ENCODE peak calls at places on chromosome 19, in five cellular contexts. M, W, S, N and P are unnamed samples.

GRCh38 chr19:13984875-13985741 is 21.0 kb downstream of the RFX1 start:
- DNase-seq in M (no peak), W (no peak), S (peak; percentile 81), N (no peak), P (no peak)

GRCh38 chr19:49746206-49746958 is 16.7 kb downstream of the TSKS start:
- DNase-seq in M (peak; percentile 86), W (no peak), S (peak; percentile 58), N (no peak), P (no peak)

GRCh38 chr19:39765091-39766076 is 13.3 kb upstream of the LEUTX start:
- DNase-seq in M (peak; percentile 78), W (peak; percentile 13), S (peak; percentile 77), N (peak; percentile 24), P (peak; percentile 74)

GRCh38 chr19:45357445-45357783 is 13.0 kb downstream of the ERCC2 start:
- DNase-seq in M (no peak), W (no peak), S (no peak), N (no peak), P (no peak)

GRCh38 chr19:588093-588742 is 1.5 kb upstream of the HCN2 start:
- DNase-seq in M (peak; percentile 88), W (no peak), S (peak; percentile 71), N (peak; percentile 77), P (peak; percentile 73)

GRCh38 chr19:48444129-48444932 is 1.5 kb upstream of the GRWD1 start:
- DNase-seq in M (no peak), W (no peak), S (no peak), N (no peak), P (no peak)

GRCh38 chr19:42406111-42406510 is 16.0 kb upstream of the CNFN start:
- DNase-seq in M (no peak), W (no peak), S (no peak), N (no peak), P (no peak)

GRCh38 chr19:40596608-40597328 is 4.4 kb upstream of the LTBP4 start:
- DNase-seq in M (peak; percentile 69), W (no peak), S (peak; percentile 67), N (no peak), P (peak; percentile 61)

GRCh38 chr19:10784257-10784656 is 51.8 kb downstream of the TMED1 start:
- DNase-seq in M (no peak), W (no peak), S (no peak), N (no peak), P (no peak)

GRCh38 chr19:35013820-35014754 is 14.0 kb downstream of the GRAMD1A start:
- DNase-seq in M (no peak), W (no peak), S (peak; percentile 85), N (no peak), P (peak; percentile 54)

GRCh38 chr19:46717716-46718143 is 816 bp upstream of the PRKD2 start:
- DNase-seq in M (no peak), W (no peak), S (no peak), N (no peak), P (no peak)

GRCh38 chr19:29665826-29666633 is 769 bp downstream of the PLEKHF1 start:
- DNase-seq in M (peak; percentile 53), W (peak; percentile 73), S (peak; percentile 58), N (no peak), P (no peak)

GRCh38 chr19:55549500-55550320 is 4.4 kb upstream of the SBK3 start:
- DNase-seq in M (no peak), W (peak; percentile 80), S (no peak), N (no peak), P (peak; percentile 50)

GRCh38 chr19:39240421-39240820 is 4.4 kb downstream of the IFNL3 start:
- DNase-seq in M (no peak), W (no peak), S (no peak), N (no peak), P (no peak)

GRCh38 chr19:33904681-33905080 is 108.0 kb downstream of the KCTD15 start:
- DNase-seq in M (no peak), W (no peak), S (no peak), N (no peak), P (no peak)

GRCh38 chr19:47036233-47036651 is 12.2 kb downstream of the TMEM160 start:
- DNase-seq in M (no peak), W (no peak), S (peak; percentile 58), N (no peak), P (peak; percentile 83)

GRCh38 chr19:8050274-8051096 is 2.1 kb upstream of the CCL25 start:
- DNase-seq in M (peak; percentile 94), W (no peak), S (peak; percentile 97), N (peak; percentile 63), P (peak; percentile 89)

GRCh38 chr19:46000497-46001246 is 5.4 kb downstream of the CCDC61 start:
- DNase-seq in M (peak; percentile 62), W (no peak), S (peak; percentile 87), N (no peak), P (peak; percentile 78)

GRCh38 chr19:10699650-10700335 is 1.4 kb upstream of the QTRT1 start:
- DNase-seq in M (peak; percentile 80), W (no peak), S (peak; percentile 87), N (no peak), P (peak; percentile 83)

GRCh38 chr19:4197625-4198466 is 15.4 kb downstream of the ANKRD24 start:
- DNase-seq in M (no peak), W (no peak), S (no peak), N (no peak), P (no peak)

GRCh38 chr19:8663920-8664670 is 33.7 kb downstream of the NFILZ start:
- DNase-seq in M (no peak), W (no peak), S (no peak), N (no peak), P (no peak)

GRCh38 chr19:3981736-3982681 is 3.3 kb downstream of the EEF2 start:
- DNase-seq in M (no peak), W (no peak), S (no peak), N (no peak), P (no peak)

GRCh38 chr19:19257836-19258588 is 15.1 kb downstream of the TM6SF2 start:
- DNase-seq in M (no peak), W (no peak), S (no peak), N (no peak), P (no peak)

GRCh38 chr19:2171349-2172145 is 7.8 kb downstream of the DOT1L start:
- DNase-seq in M (peak; percentile 55), W (no peak), S (peak; percentile 85), N (no peak), P (peak; percentile 55)

GRCh38 chr19:34308381-34309367 is 54.3 kb downstream of the GARRE1 start:
- DNase-seq in M (no peak), W (no peak), S (peak; percentile 65), N (no peak), P (no peak)

GRCh38 chr19:2261438-2262172 is 5.4 kb upstream of the JSRP1 start:
- DNase-seq in M (no peak), W (no peak), S (peak; percentile 82), N (no peak), P (peak; percentile 74)

GRCh38 chr19:7210359-7210758 is 83.9 kb downstream of the INSR start:
- DNase-seq in M (no peak), W (no peak), S (no peak), N (no peak), P (no peak)

GRCh38 chr19:47623921-47624391 is 15.0 kb downstream of the BICRA start:
- DNase-seq in M (no peak), W (no peak), S (peak; percentile 74), N (no peak), P (no peak)

GRCh38 chr19:1401138-1401888 is at the start of gene GAMT:
- DNase-seq in M (peak; percentile 67), W (no peak), S (peak; percentile 74), N (no peak), P (no peak)

GRCh38 chr19:46697142-46697960 is 19.6 kb downstream of the PRKD2 start:
- DNase-seq in M (peak; percentile 90), W (peak; percentile 30), S (peak; percentile 94), N (peak; percentile 78), P (peak; percentile 98)

GRCh38 chr19:19342086-19343015 is 21.7 kb downstream of the MAU2 start:
- DNase-seq in M (peak; percentile 74), W (no peak), S (peak; percentile 77), N (no peak), P (peak; percentile 73)